ENCODE peak calls at places on chromosomes 5 and 9, in five cellular contexts. I is A673, X is Calu3, M is transverse colon, C is COLO829. G is an unnamed sample.

GRCh38 chr5:159912033-159912800 is 4.1 kb upstream of the ADRA1B start:
- DNase-seq in I (no peak), X (peak), M (peak), C (no peak), G (no peak)

GRCh38 chr5:68745459-68745858 is 348.4 kb upstream of the SLC30A5 start:
- DNase-seq in I (peak), X (no peak), M (no peak), C (no peak), G (peak)

GRCh38 chr9:34600908-34601307 is 11.0 kb downstream of the RPP25L start:
- DNase-seq in I (no peak), X (peak), M (no peak), C (no peak), G (no peak)

GRCh38 chr9:14097215-14097614 is 216.7 kb downstream of the NFIB start:
- DNase-seq in I (peak), X (peak), M (no peak), C (peak), G (peak)

GRCh38 chr9:129803679-129804065 is 688 bp downstream of the TOR1B start:
- DNase-seq in I (peak), X (no peak), M (no peak), C (no peak), G (no peak)

GRCh38 chr5:27311544-27311943 is 273.2 kb upstream of the CDH9 start:
- DNase-seq in I (no peak), X (no peak), M (no peak), C (no peak), G (no peak)

GRCh38 chr9:90444609-90445008 is 198.0 kb downstream of the DIRAS2 start:
- DNase-seq in I (no peak), X (no peak), M (no peak), C (no peak), G (no peak)

GRCh38 chr5:133341296-133341695 is 271.0 kb downstream of the FSTL4 start:
- DNase-seq in I (no peak), X (no peak), M (no peak), C (no peak), G (peak)

GRCh38 chr9:35689601-35690446 is at the start of gene TPM2:
- DNase-seq in I (no peak), X (peak), M (peak), C (no peak), G (peak)

GRCh38 chr5:109309326-109310063 is 100.3 kb downstream of the PJA2 start:
- DNase-seq in I (no peak), X (no peak), M (no peak), C (no peak), G (no peak)

GRCh38 chr9:73153793-73154227 is 2.1 kb downstream of the ANXA1 start:
- DNase-seq in I (peak), X (peak), M (no peak), C (peak), G (no peak)

GRCh38 chr5:163766936-163767670 is 261.7 kb downstream of the MAT2B start:
- DNase-seq in I (no peak), X (no peak), M (no peak), C (no peak), G (no peak)

GRCh38 chr5:61263072-61263471 is 69.0 kb upstream of the ZSWIM6 start:
- DNase-seq in I (no peak), X (no peak), M (no peak), C (no peak), G (no peak)

GRCh38 chr9:105154723-105155191 is 89.7 kb upstream of the SLC44A1 start:
- DNase-seq in I (no peak), X (no peak), M (no peak), C (no peak), G (no peak)

GRCh38 chr5:1291611-1292080 is 3.2 kb downstream of the TERT start:
- DNase-seq in I (no peak), X (no peak), M (peak), C (no peak), G (no peak)